ENCODE peak calls at places on chromosomes 2 and 18, in eight cellular contexts. J is esophagus squamous epithelium, N is K562, Y is GM12878, I is prostate gland, Q is right lobe of liver, C is ovary, E is HepG2. L is an unnamed sample.

GRCh38 chr2:39593439-39594393 is 72.0 kb upstream of the TMEM178A start:
- DNase-seq in Q (peak), I (peak), N (peak), Y (no peak), J (no peak), C (peak), E (peak), L (peak)

GRCh38 chr2:47798628-47799027 is 15.7 kb downstream of the MSH6 start:
- DNase-seq in N (no peak), E (no peak), C (no peak), J (no peak), Q (no peak), Y (no peak), I (no peak), L (no peak)

GRCh38 chr2:98029718-98030222 is 34.0 kb upstream of the TMEM131 start:
- DNase-seq in Y (no peak), N (no peak), E (no peak), C (no peak), J (no peak), Q (no peak), I (no peak), L (no peak)

GRCh38 chr2:85667561-85668008 is 414 bp downstream of the SFTPB start:
- DNase-seq in N (no peak), I (no peak), E (no peak), J (no peak), Q (no peak), Y (no peak), C (no peak), L (no peak)

GRCh38 chr2:98346259-98347236 is at the start of gene CNGA3:
- DNase-seq in Q (no peak), J (no peak), N (peak), I (no peak), C (peak), Y (no peak), E (no peak), L (no peak)

GRCh38 chr2:96238266-96238665 is 27.5 kb downstream of the TMEM127 start:
- DNase-seq in C (no peak), Q (no peak), N (no peak), Y (no peak), J (no peak), I (no peak), E (no peak), L (no peak)

GRCh38 chr2:121479882-121480522 is 50.7 kb upstream of the RNU4ATAC start:
- DNase-seq in I (no peak), J (no peak), N (peak), E (no peak), Y (no peak), C (no peak), Q (no peak), L (no peak)

GRCh38 chr2:239601880-239602279 is 201.1 kb upstream of the HDAC4 start:
- DNase-seq in N (no peak), J (no peak), I (no peak), Q (peak), E (no peak), C (peak), Y (no peak), L (no peak)

GRCh38 chr2:166017208-166017607 is 63.6 kb upstream of the TTC21B start:
- DNase-seq in Q (no peak), N (no peak), E (no peak), I (no peak), Y (no peak), J (no peak), C (no peak), L (no peak)

GRCh38 chr2:33021542-33022259 is 74.9 kb downstream of the LTBP1 start:
- DNase-seq in E (no peak), C (no peak), N (no peak), Q (no peak), I (no peak), J (no peak), Y (no peak), L (no peak)

GRCh38 chr2:42021490-42021889 is 26.3 kb upstream of the PKDCC start:
- DNase-seq in I (no peak), Q (no peak), J (no peak), N (no peak), Y (no peak), C (peak), E (no peak), L (peak)

GRCh38 chr2:67782443-67782842 is 280.4 kb downstream of the C1D start:
- DNase-seq in N (no peak), Q (no peak), C (no peak), Y (no peak), I (no peak), J (no peak), E (no peak), L (no peak)

GRCh38 chr2:197677056-197677455 is 1.7 kb upstream of the RFTN2 start:
- DNase-seq in Y (no peak), J (no peak), E (no peak), C (no peak), Q (no peak), I (no peak), N (no peak), L (no peak)

GRCh38 chr2:71496156-71496770 is 42.9 kb downstream of the DYSF start:
- DNase-seq in I (no peak), J (no peak), E (no peak), Q (no peak), C (no peak), N (no peak), Y (no peak), L (no peak)

GRCh38 chr2:196640031-196640548 is 575 bp downstream of the CCDC150 start:
- DNase-seq in J (no peak), N (no peak), Y (peak), C (no peak), I (no peak), Q (no peak), E (no peak), L (no peak)

GRCh38 chr2:39431592-39432316 is 5.3 kb downstream of the MAP4K3 start:
- DNase-seq in N (no peak), Y (no peak), C (no peak), I (no peak), J (no peak), E (no peak), Q (no peak), L (peak)

GRCh38 chr2:242022550-242023290 is 153.2 kb downstream of the RTP5 start:
- DNase-seq in Y (no peak), C (no peak), J (no peak), Q (peak), I (no peak), E (peak), N (no peak), L (no peak)

GRCh38 chr2:30366199-30366691 is 80.8 kb upstream of the LCLAT1 start:
- DNase-seq in J (no peak), I (no peak), Y (no peak), Q (no peak), N (no peak), C (no peak), E (no peak), L (no peak)

GRCh38 chr18:47772374-47773248 is 157.8 kb downstream of the SMAD2 start:
- DNase-seq in N (peak), J (no peak), C (no peak), E (peak), I (no peak), Q (peak), Y (no peak), L (peak)

GRCh38 chr2:132460781-132461180 is 44.2 kb downstream of the GPR39 start:
- DNase-seq in C (no peak), J (no peak), Q (no peak), N (no peak), E (no peak), I (no peak), Y (no peak), L (no peak)

GRCh38 chr2:3007135-3007534 is 370.5 kb downstream of the EIPR1 start:
- DNase-seq in E (no peak), I (no peak), Q (no peak), Y (no peak), N (no peak), C (no peak), J (no peak), L (no peak)

GRCh38 chr18:51234117-51235010 is 36.9 kb upstream of the MEX3C start:
- DNase-seq in Q (no peak), Y (no peak), I (no peak), N (no peak), C (no peak), E (no peak), J (no peak), L (no peak)

GRCh38 chr2:18106841-18107240 is 228.4 kb downstream of the KCNS3 start:
- DNase-seq in J (no peak), C (no peak), Q (no peak), E (no peak), N (no peak), Y (no peak), I (no peak), L (no peak)

GRCh38 chr2:206192157-206192556 is 32.5 kb downstream of the EEF1B2 start:
- DNase-seq in I (no peak), J (no peak), N (no peak), E (no peak), Y (no peak), C (no peak), Q (no peak), L (no peak)

GRCh38 chr18:66395671-66396218 is 208.1 kb downstream of the CDH19 start:
- DNase-seq in I (no peak), E (no peak), J (no peak), Q (no peak), N (no peak), C (no peak), Y (no peak), L (no peak)

GRCh38 chr2:109087055-109087663 is 41.8 kb upstream of the SH3RF3 start:
- DNase-seq in Q (no peak), J (no peak), I (no peak), E (no peak), Y (no peak), N (no peak), C (no peak), L (no peak)

GRCh38 chr2:68832161-68832869 is 38.9 kb downstream of the BMP10 start:
- DNase-seq in N (peak), E (no peak), Y (peak), J (no peak), I (no peak), Q (no peak), C (peak), L (peak)

GRCh38 chr2:232976176-232976575 is 36.9 kb downstream of the NGEF start:
- DNase-seq in C (no peak), N (no peak), J (no peak), I (no peak), E (no peak), Q (peak), Y (no peak), L (no peak)

GRCh38 chr2:236415706-236416493 is 151.7 kb upstream of the ASB18 start:
- DNase-seq in J (no peak), N (no peak), C (no peak), E (no peak), Y (no peak), Q (no peak), I (no peak), L (no peak)

GRCh38 chr18:25284861-25285574 is 66.9 kb downstream of the ZNF521 start:
- DNase-seq in Y (no peak), J (no peak), I (no peak), Q (no peak), N (no peak), C (peak), E (no peak), L (no peak)

GRCh38 chr2:141959016-141959415 is 171.8 kb downstream of the LRP1B start:
- DNase-seq in Y (no peak), E (no peak), N (no peak), I (no peak), J (no peak), Q (no peak), C (no peak), L (no peak)

GRCh38 chr2:100580474-100581264 is 17.9 kb downstream of the PDCL3 start:
- DNase-seq in J (no peak), Y (peak), I (no peak), C (no peak), N (no peak), E (no peak), Q (peak), L (peak)

GRCh38 chr2:233252227-233252626 is 754 bp downstream of the ATG16L1 start:
- DNase-seq in Q (no peak), C (no peak), N (no peak), J (no peak), Y (no peak), I (no peak), E (no peak), L (no peak)

GRCh38 chr2:113174369-113174735 is 581 bp downstream of the PSD4 start:
- DNase-seq in N (peak), E (no peak), C (no peak), J (no peak), Q (no peak), I (no peak), Y (no peak), L (no peak)

GRCh38 chr2:223860809-223861738 is 23.7 kb upstream of the AP1S3 start:
- DNase-seq in Y (no peak), N (no peak), C (no peak), Q (no peak), I (no peak), J (no peak), E (peak), L (no peak)

GRCh38 chr18:13112982-13113381 is 105.6 kb upstream of the LDLRAD4 start:
- DNase-seq in J (no peak), C (no peak), I (no peak), E (peak), Q (peak), N (peak), Y (no peak), L (no peak)

GRCh38 chr2:211228559-211228958 is 672.2 kb downstream of the CPS1 start:
- DNase-seq in E (no peak), N (no peak), Y (no peak), J (no peak), Q (no peak), C (no peak), I (no peak), L (no peak)

GRCh38 chr2:64331846-64332245 is 122.1 kb upstream of the LGALSL start:
- DNase-seq in I (no peak), Q (no peak), C (no peak), J (no peak), N (no peak), Y (no peak), E (no peak), L (no peak)
- TF ChIP-seq POLR2A in I (no peak), Q (no peak), C (no peak), J (no peak), N (no peak), Y (no peak), E (no peak), L (no peak)

DNA sequence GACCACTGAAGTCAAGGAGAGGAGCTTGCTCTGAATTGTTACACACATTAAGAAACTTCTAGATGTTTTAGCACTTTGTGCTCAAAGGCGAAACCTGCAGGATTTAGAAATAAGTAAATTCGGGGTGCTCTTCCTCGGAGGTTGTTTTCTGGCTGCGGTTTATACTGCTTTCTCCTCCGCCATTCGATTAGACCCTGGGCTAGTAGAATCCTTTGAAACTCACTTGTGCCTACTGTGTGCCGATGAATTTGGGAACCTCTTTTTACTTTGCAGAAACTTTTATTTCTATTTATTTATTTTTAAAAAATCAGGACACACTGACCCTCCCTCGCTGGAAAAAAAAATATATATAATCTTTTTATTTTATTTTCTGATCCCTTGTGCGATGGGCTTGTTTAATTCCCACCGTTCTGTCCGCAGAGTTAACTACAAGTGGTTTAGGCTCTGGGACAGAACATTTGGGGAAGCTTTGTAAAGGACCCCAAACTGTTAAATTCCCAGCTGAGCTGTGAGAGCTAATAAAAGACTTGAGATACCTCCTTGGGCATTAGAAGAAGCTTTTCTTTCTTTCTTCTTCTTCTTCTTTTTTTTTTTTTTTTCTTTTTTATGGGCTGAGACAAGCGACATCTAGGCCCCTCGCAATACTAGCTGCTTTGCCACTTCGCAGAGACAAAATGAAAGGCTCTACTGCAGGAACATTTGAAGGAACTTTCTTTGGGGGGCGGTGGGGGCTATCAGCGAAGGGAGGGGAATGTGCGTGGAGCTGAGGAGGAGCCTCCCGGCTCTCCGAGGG is 3.8 kb downstream of the MEIS1 start:
- DNase-seq in C (no peak), E (no peak), N (no peak), I (no peak), Y (no peak), Q (no peak), J (no peak), L (no peak)
- H3K27ac ChIP-seq in C (peak), E (no peak), N (no peak), I (peak), Y (no peak), Q (peak), J (peak), L (peak)

DNA sequence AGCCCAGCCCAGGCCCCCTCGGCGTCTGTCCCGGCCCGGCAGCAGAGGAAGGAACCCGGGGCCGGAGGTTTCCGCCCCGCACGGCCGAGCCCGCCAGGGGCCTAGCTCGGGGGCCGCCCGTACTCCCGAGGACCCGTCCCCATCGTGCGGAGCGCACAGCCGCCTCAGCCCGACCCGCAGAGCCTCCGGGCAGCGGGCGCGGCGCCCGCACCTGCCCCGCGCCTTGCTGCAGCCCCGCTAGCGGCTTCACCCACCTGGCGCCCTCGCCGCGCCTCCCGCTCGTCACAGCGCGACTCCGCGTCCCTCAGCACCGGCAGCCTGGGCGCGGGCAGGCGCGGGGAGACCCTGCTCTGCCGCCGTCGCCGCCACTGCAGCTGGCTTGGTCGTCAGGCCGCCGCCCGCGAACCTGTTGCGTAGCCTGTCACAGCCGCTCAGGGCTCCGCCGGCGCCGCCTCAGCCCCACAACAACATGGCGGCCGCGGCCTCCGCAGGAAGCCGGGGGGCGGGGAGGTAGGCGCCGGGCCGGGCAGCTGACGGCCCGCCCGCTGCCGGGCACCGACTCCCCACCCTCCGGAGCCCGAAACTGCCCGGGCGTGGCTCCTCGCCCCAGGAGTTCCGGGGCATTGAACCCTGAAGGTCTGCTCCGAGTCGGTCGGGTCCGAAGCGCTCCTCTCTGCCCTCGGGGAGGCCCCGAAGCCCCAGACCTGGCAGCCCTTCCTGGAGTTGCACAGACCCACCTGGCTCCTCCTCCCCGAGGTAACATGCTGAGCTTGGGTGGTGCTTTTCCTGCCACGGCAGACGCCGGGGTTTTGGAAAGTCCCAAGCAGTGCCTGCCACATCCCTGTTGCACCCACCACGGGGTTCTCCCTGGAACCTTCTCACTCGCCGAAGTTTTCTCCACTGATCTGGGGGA is at the start of gene ITSN2:
- DNase-seq in Q (peak), N (peak), E (peak), Y (peak), C (peak), I (peak), J (peak), L (peak)
- TF ChIP-seq POLR2A in Q (peak), N (peak), E (peak), Y (peak), C (peak), I (peak), J (peak), L (peak)

DNA sequence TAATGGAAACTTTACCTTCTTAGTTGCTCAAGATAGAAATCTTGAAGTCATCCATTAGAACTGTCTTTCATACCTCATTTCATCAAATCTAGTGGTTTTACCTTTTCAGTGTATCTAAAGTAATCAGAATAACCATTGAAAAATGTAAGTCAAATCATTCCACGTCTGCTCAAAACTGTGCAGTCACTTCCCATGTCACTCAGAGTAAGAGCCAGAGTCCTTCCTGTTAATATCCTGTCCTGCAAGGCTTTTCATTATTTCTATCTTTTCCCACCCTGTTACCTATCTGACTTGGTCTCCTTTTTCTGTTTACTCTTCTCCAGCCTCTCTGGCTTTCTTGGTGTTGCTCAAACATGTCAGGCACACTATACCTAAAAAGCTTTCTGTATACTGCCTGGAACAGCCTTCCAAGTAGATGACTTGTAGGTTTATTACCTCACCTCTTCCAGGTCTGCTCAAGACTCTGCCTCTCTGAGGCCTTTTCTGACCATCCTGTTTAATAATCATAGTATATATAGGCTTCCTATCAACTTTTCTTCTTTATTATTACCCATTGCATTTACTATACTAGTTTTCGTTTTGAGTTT is 3.4 kb downstream of the C2orf69 start:
- DNase-seq in J (no peak), N (no peak), E (no peak), I (no peak), Y (no peak), C (no peak), Q (no peak), L (no peak)
- H3K27ac ChIP-seq in J (no peak), N (no peak), E (no peak), I (no peak), Y (no peak), C (no peak), Q (no peak), L (peak)

DNA sequence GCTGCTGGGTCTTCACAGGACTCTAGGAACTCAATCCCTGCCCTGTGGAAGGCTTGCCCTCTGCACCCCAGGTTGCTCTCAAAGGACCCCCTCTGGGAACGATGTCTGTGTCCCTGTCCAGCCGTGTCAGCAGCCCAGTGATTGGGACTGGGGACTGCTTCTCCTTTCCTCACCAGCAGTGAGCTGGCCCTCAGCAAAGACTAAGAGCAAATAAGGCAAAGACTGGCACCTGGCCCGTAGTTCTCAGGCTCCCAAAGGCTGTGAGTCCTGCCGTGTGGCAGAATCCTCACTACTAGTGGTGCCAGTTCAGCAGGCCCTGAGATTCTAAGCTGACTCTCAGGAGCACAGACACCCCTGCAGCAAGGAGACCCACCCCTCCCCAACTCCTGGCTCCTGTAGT is 47.8 kb downstream of the TMEM163 start:
- DNase-seq in C (peak), N (no peak), J (no peak), E (no peak), Q (no peak), Y (no peak), I (no peak), L (no peak)
- TF ChIP-seq POLR2A in C (no peak), N (no peak), J (no peak), E (no peak), Q (no peak), Y (no peak), I (no peak), L (no peak)

DNA sequence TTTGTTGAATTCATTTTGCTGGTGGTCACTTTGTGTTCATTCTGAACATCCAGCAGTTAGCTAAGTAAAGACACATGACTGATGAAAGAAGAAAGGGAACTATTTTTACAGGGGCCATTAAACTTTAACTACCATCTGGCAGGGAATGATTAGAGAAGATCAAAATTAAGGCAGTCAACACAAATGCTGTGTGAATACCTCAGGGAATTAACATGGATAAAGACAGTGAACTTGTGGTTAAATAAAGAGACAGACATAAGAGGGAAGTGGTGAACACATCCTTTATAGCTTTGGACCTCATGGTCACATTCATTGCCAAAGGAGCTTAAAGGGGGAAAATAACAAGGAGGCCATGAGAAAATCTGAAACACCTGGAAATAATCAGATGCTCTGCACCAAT is 52.6 kb upstream of the ATP5MC3 start:
- DNase-seq in I (peak), Y (no peak), Q (no peak), N (no peak), J (no peak), E (no peak), C (no peak), L (no peak)
- H3K27ac ChIP-seq in I (no peak), Y (no peak), Q (no peak), N (no peak), J (no peak), E (no peak), C (no peak), L (no peak)